ENCODE peak calls at places on chromosomes 16 and 17, in four cellular contexts. W, L, Q and I are unnamed samples.

GRCh38 chr16:84109598-84110325 is 7.0 kb downstream of the MBTPS1 start:
- DNase-seq in L (peak; percentile 45), Q (no peak), W (no peak), I (peak; percentile 28)

GRCh38 chr16:24701521-24701951 is 27.9 kb upstream of the TNRC6A start:
- DNase-seq in W (peak; percentile 86), L (peak; percentile 62), Q (no peak), I (no peak)

GRCh38 chr16:85424260-85425060 is 188.7 kb upstream of the GSE1 start:
- DNase-seq in W (no peak), Q (no peak), L (no peak), I (no peak)

GRCh38 chr17:76261421-76262215 is 3.5 kb upstream of the UBALD2 start:
- DNase-seq in W (no peak), Q (no peak), L (peak; percentile 43), I (no peak)

GRCh38 chr17:43655702-43656275 is 5.9 kb downstream of the MEOX1 start:
- DNase-seq in W (peak; percentile 14), L (no peak), Q (no peak), I (no peak)

GRCh38 chr16:18805257-18805773 is 4.0 kb upstream of the ARL6IP1 start:
- DNase-seq in W (no peak), L (no peak), Q (no peak), I (no peak)

GRCh38 chr17:4872786-4873185 is 26.6 kb upstream of the C17orf107 start:
- DNase-seq in W (no peak), Q (no peak), L (no peak), I (no peak)

GRCh38 chr17:8629371-8630226 is 926 bp downstream of the MYH10 start:
- DNase-seq in W (peak; percentile 31), Q (peak; percentile 57), L (no peak), I (peak; percentile 26)

GRCh38 chr17:2184993-2185931 is 118.3 kb downstream of the SMG6 start:
- DNase-seq in L (no peak), Q (no peak), W (no peak), I (no peak)

GRCh38 chr17:43576563-43577229 is 30.6 kb upstream of the ETV4 start:
- DNase-seq in Q (peak; percentile 93), W (peak; percentile 78), L (no peak), I (peak; percentile 50)

GRCh38 chr17:16215002-16215272 is 397 bp downstream of the NCOR1 start:
- DNase-seq in L (no peak), Q (peak; percentile 69), W (no peak), I (no peak)

GRCh38 chr17:76682306-76682705 is 28.5 kb downstream of the MXRA7 start:
- DNase-seq in W (peak; percentile 75), Q (no peak), L (peak; percentile 88), I (no peak)

GRCh38 chr16:35339337-35339736 is 1879.9 kb downstream of the TP53TG3F start:
- DNase-seq in Q (no peak), L (no peak), W (no peak), I (no peak)

GRCh38 chr16:75305364-75306101 is 54.1 kb upstream of the BCAR1 start:
- DNase-seq in W (peak; percentile 100), Q (no peak), L (peak; percentile 100), I (peak; percentile 100)

GRCh38 chr17:3865166-3865565 is 19.1 kb upstream of the NCBP3 start:
- DNase-seq in Q (no peak), W (no peak), L (peak; percentile 67), I (no peak)

GRCh38 chr17:34306466-34306865 is 12.8 kb upstream of the CCL8 start:
- DNase-seq in Q (peak; percentile 80), W (peak; percentile 70), L (peak; percentile 67), I (no peak)

GRCh38 chr17:29807520-29808361 is 122.3 kb downstream of the SSH2 start:
- DNase-seq in Q (peak; percentile 81), L (peak; percentile 32), W (peak; percentile 77), I (peak; percentile 34)

GRCh38 chr17:15884731-15885130 is 60.2 kb upstream of the ADORA2B start:
- DNase-seq in L (peak; percentile 79), W (peak; percentile 77), Q (no peak), I (peak; percentile 13)

GRCh38 chr16:74226361-74226979 is 70.1 kb upstream of the PSMD7 start:
- DNase-seq in L (no peak), Q (peak; percentile 49), W (peak; percentile 74), I (no peak)

GRCh38 chr16:75070055-75070841 is 46.3 kb downstream of the LDHD start:
- DNase-seq in Q (no peak), L (no peak), W (peak; percentile 47), I (no peak)

GRCh38 chr17:68592667-68593330 is 8.4 kb downstream of the FAM20A start:
- DNase-seq in Q (no peak), L (no peak), W (no peak), I (no peak)

GRCh38 chr17:66343531-66344078 is 41.2 kb downstream of the PRKCA start:
- DNase-seq in L (no peak), W (no peak), Q (no peak), I (no peak)

GRCh38 chr16:53502331-53503269 is at the start of gene AKTIP:
- DNase-seq in W (peak; percentile 39), L (peak; percentile 48), Q (peak; percentile 74), I (peak; percentile 43)

GRCh38 chr16:3959148-3959547 is 78.6 kb upstream of the CREBBP start:
- DNase-seq in L (peak; percentile 72), Q (no peak), W (peak; percentile 51), I (peak; percentile 43)

GRCh38 chr17:30379303-30380105 is 777 bp downstream of the CPD start:
- DNase-seq in L (no peak), W (no peak), Q (peak; percentile 36), I (no peak)

GRCh38 chr16:71882505-71883192 is 1.3 kb downstream of the ZNF821 start:
- DNase-seq in Q (peak; percentile 95), L (peak; percentile 46), W (peak; percentile 80), I (peak; percentile 67)

GRCh38 chr17:33944412-33944811 is 310.7 kb upstream of the CCL2 start:
- DNase-seq in L (no peak), W (no peak), Q (no peak), I (no peak)

GRCh38 chr17:51751072-51751471 is 407.4 kb downstream of the CA10 start:
- DNase-seq in Q (no peak), W (no peak), L (no peak), I (no peak)

GRCh38 chr16:29710227-29711219 is 31.5 kb downstream of the QPRT start:
- DNase-seq in W (peak; percentile 75), L (peak; percentile 70), Q (peak; percentile 82), I (peak; percentile 71)

GRCh38 chr17:70375406-70375805 is 206.1 kb downstream of the KCNJ2 start:
- DNase-seq in L (no peak), Q (peak; percentile 35), W (no peak), I (no peak)

GRCh38 chr16:85342348-85342747 is 230.1 kb upstream of the CIBAR2 start:
- DNase-seq in W (no peak), Q (no peak), L (no peak), I (no peak)

GRCh38 chr16:30741461-30741914 is 6.7 kb upstream of the PHKG2 start:
- DNase-seq in W (peak; percentile 50), Q (peak; percentile 60), L (peak; percentile 89), I (peak; percentile 100)

GRCh38 chr17:7439462-7440112 is at the start of gene FGF11:
- DNase-seq in Q (peak; percentile 35), L (no peak), W (no peak), I (no peak)

GRCh38 chr16:28989363-28989762 is 4.5 kb downstream of the LAT start:
- DNase-seq in Q (no peak), L (no peak), W (no peak), I (no peak)

GRCh38 chr16:89199241-89200123 is 855 bp downstream of the SLC22A31 start:
- DNase-seq in W (no peak), Q (no peak), L (no peak), I (no peak)

GRCh38 chr16:49921791-49922456 is 66.0 kb upstream of the ZNF423 start:
- DNase-seq in W (peak; percentile 39), Q (peak; percentile 90), L (peak; percentile 22), I (peak; percentile 9)

GRCh38 chr16:88767546-88767945 is 17.5 kb downstream of the PIEZO1 start:
- DNase-seq in L (no peak), W (no peak), Q (no peak), I (no peak)

GRCh38 chr17:27491713-27492190 is 35.5 kb downstream of the KSR1 start:
- DNase-seq in W (no peak), Q (no peak), L (peak; percentile 16), I (no peak)
- H3K79me2 ChIP-seq in W (no peaks in the 10 kb centered on the region), Q (peaks cover 93% of the 10 kb centered on the region), L (peaks cover 85% of the 10 kb centered on the region), I (no peaks in the 10 kb centered on the region)

GRCh38 chr17:78925662-78926555 is 722 bp upstream of the TIMP2 start:
- DNase-seq in W (peak; percentile 92), L (peak; percentile 76), Q (peak; percentile 61), I (no peak)
- H3K4me2 ChIP-seq in W (peak overlapping the region; percentile 80), L (peak overlapping the region; percentile 94), Q (peak overlapping the region; percentile 90), I (peak overlapping the region; percentile 52)

DNA sequence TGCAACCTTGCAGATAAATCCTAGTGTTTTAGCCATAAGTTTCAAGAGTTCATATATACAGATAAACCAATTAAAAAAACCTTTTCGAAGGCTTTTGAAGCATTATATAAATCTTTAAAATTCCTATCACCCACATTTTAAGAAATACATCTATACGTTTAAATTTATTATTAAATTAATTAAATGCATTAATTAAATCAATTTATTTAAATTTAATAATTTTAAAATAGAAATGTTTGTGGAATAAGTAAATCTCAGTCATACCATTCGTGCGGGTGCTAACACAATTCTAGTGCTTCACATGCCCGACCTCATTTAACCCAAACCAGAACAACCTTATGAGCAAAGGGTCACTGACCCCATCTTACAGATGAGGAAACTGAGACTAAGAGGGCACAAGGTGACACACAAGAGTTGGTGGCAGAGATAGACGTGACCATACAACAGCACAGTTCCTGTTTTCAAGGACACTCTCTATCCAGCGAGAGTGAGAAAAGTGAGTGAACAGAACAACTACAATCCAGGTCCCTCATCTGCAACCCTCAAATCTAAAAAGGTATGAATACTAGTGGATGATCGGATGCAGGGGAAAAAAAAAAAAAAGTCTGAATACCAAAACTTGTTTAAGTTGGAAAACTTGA is 1.4 kb downstream of the NSMCE1 start:
- DNase-seq in Q (no peak), L (no peak), W (no peak), I (no peak)
- H3K27ac ChIP-seq in Q (no peak overlapping the region), L (no peak overlapping the region), W (no peak overlapping the region), I (no peak overlapping the region)

GRCh38 chr16:1168837-1169236 is 15.9 kb downstream of the CACNA1H start:
- DNase-seq in Q (no peak), L (no peak), W (no peak), I (no peak)
- H3K79me2 ChIP-seq in Q (peaks cover 14% of the 10 kb centered on the region), L (peaks cover 7% of the 10 kb centered on the region), W (no peaks in the 10 kb centered on the region), I (no peaks in the 10 kb centered on the region)

GRCh38 chr17:56583772-56584171 is 9.7 kb upstream of the NOG start:
- DNase-seq in Q (no peak), L (no peak), W (no peak), I (no peak)
- H3K4me2 ChIP-seq in Q (no peak overlapping the region), L (no peak overlapping the region), W (no peak overlapping the region), I (no peak overlapping the region)

GRCh38 chr16:67664258-67664657 is 2.3 kb downstream of the ENKD1 start:
- DNase-seq in Q (no peak), L (no peak), W (no peak), I (no peak)
- H3K27ac ChIP-seq in Q (no peak overlapping the region), L (no peak overlapping the region), W (no peak overlapping the region), I (no peak overlapping the region)